ENCODE peak calls at places on chromosome 12, in six cellular contexts. U is neural crest cell, R is A549, V is esophagus muscularis mucosa, I is astrocyte of the cerebellum, W is T-helper 2 cell. C is an unnamed sample.

GRCh38 chr12:129871991-129872969 is 31.5 kb downstream of the TMEM132D start:
- DNase-seq in I (no peak), V (peak), U (peak), W (no peak), R (no peak), C (no peak)

GRCh38 chr12:57816855-57817151 is 1.7 kb downstream of the AVIL start:
- DNase-seq in I (no peak), V (no peak), R (no peak), W (no peak), U (no peak), C (no peak)

GRCh38 chr12:132887513-132888341 is at the start of gene CHFR:
- DNase-seq in V (peak), R (peak), W (peak), I (peak), U (peak), C (peak)

GRCh38 chr12:29625359-29625953 is 128.0 kb upstream of the OVCH1 start:
- DNase-seq in W (no peak), I (no peak), U (no peak), R (no peak), V (no peak), C (no peak)

GRCh38 chr12:68912916-68913315 is 20.1 kb downstream of the CPM start:
- DNase-seq in U (no peak), V (no peak), W (no peak), R (peak), I (no peak), C (no peak)

GRCh38 chr12:92543359-92543758 is 159.4 kb upstream of the PLEKHG7 start:
- DNase-seq in R (no peak), V (no peak), I (no peak), U (no peak), W (no peak), C (no peak)

GRCh38 chr12:47935196-47935595 is 28.2 kb upstream of the TMEM106C start:
- DNase-seq in U (no peak), V (no peak), W (no peak), R (no peak), I (peak), C (no peak)

GRCh38 chr12:92370828-92371227 is 225.2 kb upstream of the BTG1 start:
- DNase-seq in V (no peak), I (no peak), R (no peak), U (no peak), W (no peak), C (no peak)

GRCh38 chr12:67430708-67431335 is 161.7 kb downstream of the CAND1 start:
- DNase-seq in W (no peak), R (no peak), I (no peak), V (no peak), U (no peak), C (no peak)

C was measured in upper lobe of right lung.